ENCODE peak calls at places on chromosomes 6 and 20, in eight cellular contexts. D, F, S, E, B, N, M and Y are unnamed samples.

GRCh38 chr6:30154709-30155521 is 6.1 kb downstream of the TRIM10 start:
- DNase-seq in D (no peak), F (no peak), S (no peak), E (peak; percentile 67), B (peak; percentile 70), N (no peak), M (no peak), Y (no peak)

GRCh38 chr20:12201289-12201991 is 283.7 kb downstream of the BTBD3 start:
- DNase-seq in D (no peak), F (no peak), S (no peak), E (no peak), B (no peak), N (no peak), M (no peak), Y (no peak)

GRCh38 chr20:4261333-4262284 is 246.3 kb upstream of the RNF24 start:
- DNase-seq in D (no peak), F (no peak), S (no peak), E (no peak), B (no peak), N (no peak), M (no peak), Y (no peak)

GRCh38 chr6:11900662-11901598 is 111.2 kb upstream of the HIVEP1 start:
- DNase-seq in D (no peak), F (no peak), S (no peak), E (no peak), B (no peak), N (no peak), M (no peak), Y (no peak)

GRCh38 chr20:64222273-64222672 is 33.3 kb upstream of the PCMTD2 start:
- DNase-seq in D (no peak), F (no peak), S (no peak), E (no peak), B (no peak), N (no peak), M (no peak), Y (no peak)

GRCh38 chr6:44038543-44039065 is 88.6 kb downstream of the MRPL14 start:
- DNase-seq in D (no peak), F (no peak), S (no peak), E (no peak), B (no peak), N (no peak), M (peak; percentile 15), Y (no peak)

GRCh38 chr20:33025318-33025876 is 6.1 kb upstream of the BPIFB6 start:
- DNase-seq in D (no peak), F (no peak), S (no peak), E (no peak), B (no peak), N (no peak), M (no peak), Y (no peak)

GRCh38 chr20:602357-602970 is 7.6 kb downstream of the TCF15 start:
- DNase-seq in D (no peak), F (no peak), S (no peak), E (no peak), B (no peak), N (no peak), M (no peak), Y (no peak)

GRCh38 chr6:139161169-139161568 is 26.3 kb downstream of the HECA start:
- DNase-seq in D (no peak), F (no peak), S (peak; percentile 36), E (no peak), B (no peak), N (no peak), M (no peak), Y (no peak)

GRCh38 chr6:70219943-70220613 is 82.8 kb downstream of the COL9A1 start:
- DNase-seq in D (no peak), F (no peak), S (no peak), E (no peak), B (no peak), N (no peak), M (no peak), Y (no peak)

GRCh38 chr20:9035129-9035528 is 33.8 kb upstream of the PLCB4 start:
- DNase-seq in D (no peak), F (no peak), S (no peak), E (no peak), B (no peak), N (no peak), M (no peak), Y (no peak)

GRCh38 chr6:133377219-133377618 is 136.1 kb downstream of the EYA4 start:
- DNase-seq in D (no peak), F (no peak), S (no peak), E (no peak), B (no peak), N (no peak), M (no peak), Y (no peak)

GRCh38 chr20:52783769-52784168 is 188.4 kb upstream of the TSHZ2 start:
- DNase-seq in D (no peak), F (no peak), S (no peak), E (peak; percentile 20), B (no peak), N (no peak), M (no peak), Y (peak; percentile 12)

GRCh38 chr6:33689879-33690278 is 21.6 kb downstream of the UQCC2 start:
- DNase-seq in D (no peak), F (no peak), S (no peak), E (no peak), B (no peak), N (no peak), M (no peak), Y (no peak)

GRCh38 chr6:149864578-149865535 is 698 bp upstream of the LRP11 start:
- DNase-seq in D (peak; percentile 20), F (peak; percentile 39), S (no peak), E (peak; percentile 53), B (no peak), N (peak; percentile 56), M (no peak), Y (no peak)

GRCh38 chr20:47521059-47521808 is 19.5 kb downstream of the NCOA3 start:
- DNase-seq in D (no peak), F (no peak), S (no peak), E (no peak), B (no peak), N (no peak), M (no peak), Y (no peak)

GRCh38 chr6:134822920-134823430 is 126.9 kb downstream of the ALDH8A1 start:
- DNase-seq in D (peak; percentile 54), F (peak; percentile 81), S (peak; percentile 16), E (peak; percentile 53), B (no peak), N (peak; percentile 83), M (peak; percentile 65), Y (peak; percentile 57)

GRCh38 chr6:3088853-3089445 is 20.7 kb downstream of the RIPK1 start:
- DNase-seq in D (no peak), F (no peak), S (no peak), E (no peak), B (no peak), N (no peak), M (no peak), Y (no peak)

GRCh38 chr6:37919417-37920157 is 100.1 kb downstream of the ZFAND3 start:
- DNase-seq in D (no peak), F (no peak), S (no peak), E (no peak), B (no peak), N (no peak), M (no peak), Y (no peak)

GRCh38 chr20:32052090-32052791 is at the start of gene HCK:
- DNase-seq in D (no peak), F (no peak), S (no peak), E (no peak), B (no peak), N (no peak), M (peak; percentile 78), Y (no peak)